ENCODE peak calls at places on chromosomes 16 and 17, in four cellular contexts. H is WTC11, R is HepG2, B is GM12878. J is an unnamed sample.

GRCh38 chr17:76537578-76538280 is at the start of gene CYGB:
- DNase-seq in H (no peak), R (no peak), B (no peak), J (no peak)

GRCh38 chr17:72126575-72127486 is 6.0 kb downstream of the SOX9 start:
- DNase-seq in H (no peak), R (peak), B (no peak), J (no peak)

GRCh38 chr17:79838541-79839274 is 532 bp downstream of the CBX4 start:
- DNase-seq in H (peak), R (no peak), B (no peak), J (peak)

GRCh38 chr17:2179615-2180295 is 123.8 kb downstream of the SMG6 start:
- DNase-seq in H (no peak), R (no peak), B (no peak), J (no peak)

GRCh38 chr17:40564883-40565744 is at the start of gene CCR7:
- DNase-seq in H (no peak), R (no peak), B (no peak), J (peak)

GRCh38 chr16:70805787-70806186 is 4.8 kb upstream of the VAC14 start:
- DNase-seq in H (no peak), R (no peak), B (no peak), J (no peak)

GRCh38 chr17:48596735-48597491 is 3.3 kb upstream of the HOXB5 start:
- DNase-seq in H (no peak), R (no peak), B (no peak), J (no peak)

GRCh38 chr17:45101883-45102811 is 30.2 kb downstream of the PLCD3 start:
- DNase-seq in H (no peak), R (peak), B (no peak), J (no peak)

GRCh38 chr17:5885336-5885735 is 184.8 kb upstream of the WSCD1 start:
- DNase-seq in H (no peak), R (no peak), B (no peak), J (no peak)

GRCh38 chr16:53207810-53208752 is 153.3 kb downstream of the CHD9 start:
- DNase-seq in H (peak), R (peak), B (peak), J (peak)

GRCh38 chr16:81566245-81567007 is 121.8 kb downstream of the CMIP start:
- DNase-seq in H (no peak), R (no peak), B (no peak), J (no peak)

GRCh38 chr16:81879625-81880024 is 100.5 kb downstream of the PLCG2 start:
- DNase-seq in H (peak), R (no peak), B (no peak), J (peak)

DNA sequence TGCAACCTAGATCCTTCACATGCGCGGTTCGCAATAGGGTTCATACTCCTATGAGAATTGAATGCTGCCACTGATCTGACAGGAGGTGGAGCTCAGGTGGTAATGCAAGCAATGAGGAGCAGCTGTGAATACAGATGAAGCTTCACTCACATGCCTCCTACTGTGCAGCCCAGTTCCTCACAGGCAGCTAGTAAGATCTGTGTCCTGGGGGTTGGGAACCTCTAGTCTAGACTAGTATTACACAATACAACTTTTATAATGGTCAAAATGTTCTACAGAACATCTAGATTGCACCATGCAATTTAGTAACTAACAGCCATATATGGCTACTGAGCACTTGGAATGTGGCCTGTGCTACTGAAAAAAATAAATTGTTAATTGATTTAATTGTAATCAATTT is 26.7 kb downstream of the ABCA5 start:
- DNase-seq in H (no peak), R (no peak), B (no peak), J (no peak)
- TF ChIP-seq TCF7 in H (no peak), R (no peak), B (no peak), J (no peak)

GRCh38 chr16:55512941-55513340 is 4.1 kb downstream of the LPCAT2 start:
- DNase-seq in H (no peak), R (no peak), B (no peak), J (no peak)
- TF ChIP-seq TCF7 in H (no peak), R (no peak), B (no peak), J (no peak)

GRCh38 chr16:85395913-85396878 is 216.9 kb upstream of the GSE1 start:
- DNase-seq in H (peak), R (no peak), B (no peak), J (no peak)

GRCh38 chr16:85396879-85397871 is 215.9 kb upstream of the GSE1 start:
- DNase-seq in H (peak), R (peak), B (no peak), J (peak)

GRCh38 chr16:85394511-85395206 is 218.5 kb upstream of the GSE1 start:
- DNase-seq in H (peak), R (no peak), B (no peak), J (no peak)

GRCh38 chr16:85393674-85394510 is 219.2 kb upstream of the GSE1 start:
- DNase-seq in H (peak), R (no peak), B (no peak), J (peak)

DNA sequence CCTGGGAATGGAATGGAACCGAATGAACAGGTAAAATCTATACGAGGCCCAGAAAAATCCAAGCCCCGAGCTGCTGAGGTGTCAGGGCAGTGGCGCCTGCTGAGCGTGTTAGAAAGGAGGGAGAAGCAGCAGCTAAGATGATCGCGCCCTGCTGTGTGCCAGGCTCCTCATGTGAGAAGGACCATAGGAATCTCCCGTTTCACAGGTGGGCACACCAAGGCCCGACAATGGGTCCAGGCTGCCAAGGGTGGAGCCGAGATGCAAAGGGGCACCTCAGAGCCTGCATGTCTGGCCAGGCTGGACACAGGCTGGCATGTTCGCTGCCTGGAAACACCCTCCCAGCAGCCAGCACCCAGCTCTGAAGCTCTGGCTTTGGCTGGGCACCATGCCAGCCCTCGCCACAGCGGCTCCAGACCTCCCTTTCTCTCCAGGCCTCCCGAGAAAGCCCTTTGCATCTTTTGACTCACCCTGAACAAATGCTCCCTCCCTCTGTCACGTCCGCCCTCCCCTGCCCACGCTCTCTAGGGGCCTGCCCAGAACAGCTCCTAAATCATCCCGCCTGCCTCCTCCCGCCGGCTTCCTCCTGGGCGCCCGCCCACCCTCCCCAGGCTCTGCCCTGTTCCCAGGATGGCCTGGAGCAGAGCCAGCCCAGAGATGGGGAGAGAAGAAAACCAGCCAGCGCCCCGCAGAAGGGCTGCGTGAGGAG is 217.8 kb upstream of the GSE1 start:
- DNase-seq in H (peak), R (peak), B (peak), J (peak)
- TF ChIP-seq TCF7 in H (no peak), R (no peak), B (no peak), J (no peak)

GRCh38 chr17:4509923-4510614 is 11.4 kb downstream of the SPNS2 start:
- DNase-seq in H (no peak), R (no peak), B (no peak), J (no peak)
- TF ChIP-seq TCF7 in H (no peak), R (no peak), B (no peak), J (no peak)